ENCODE peak calls at places on chromosomes 3 and 15, in five cellular contexts. Z is mesenteric fat pad, X is COLO829, A is GM03348, Y is kidney glomerular epithelial cell. J is an unnamed sample.

GRCh38 chr3:188061133-188061532 is 92.8 kb upstream of the LPP start:
- DNase-seq in Z (no peak), X (peak; percentile 97), A (peak; percentile 27), Y (peak; percentile 3), J (peak; percentile 72)

GRCh38 chr3:63809607-63810006 is 9.5 kb upstream of the C3orf49 start:
- DNase-seq in Z (no peak), X (no peak), A (peak; percentile 31), Y (no peak), J (peak; percentile 86)

GRCh38 chr3:172107403-172107802 is 68.0 kb downstream of the FNDC3B start:
- DNase-seq in Z (no peak), X (no peak), A (peak; percentile 24), Y (no peak), J (no peak)

GRCh38 chr3:63478962-63479660 is 173.4 kb upstream of the SNTN start:
- DNase-seq in Z (no peak), X (no peak), A (peak; percentile 14), Y (no peak), J (no peak)

GRCh38 chr3:134367869-134368750 is 6.1 kb downstream of the AMOTL2 start:
- DNase-seq in Z (peak; percentile 82), X (no peak), A (no peak), Y (no peak), J (no peak)

GRCh38 chr3:69543080-69543429 is 157.2 kb upstream of the FRMD4B start:
- DNase-seq in Z (no peak), X (no peak), A (no peak), Y (no peak), J (no peak)

GRCh38 chr3:44924102-44925084 is 50.0 kb downstream of the TGM4 start:
- DNase-seq in Z (no peak), X (no peak), A (peak; percentile 71), Y (no peak), J (no peak)

GRCh38 chr3:67381667-67382272 is 272.6 kb downstream of the SUCLG2 start:
- DNase-seq in Z (no peak), X (peak; percentile 36), A (peak; percentile 52), Y (peak; percentile 3), J (peak; percentile 11)

GRCh38 chr15:47184405-47185221 is 532.7 kb upstream of the SEMA6D start:
- DNase-seq in Z (no peak), X (no peak), A (peak; percentile 16), Y (no peak), J (no peak)

GRCh38 chr3:185276415-185276814 is 22.6 kb upstream of the EHHADH start:
- DNase-seq in Z (no peak), X (no peak), A (no peak), Y (no peak), J (no peak)

GRCh38 chr3:66138336-66139234 is 82.2 kb upstream of the SLC25A26 start:
- DNase-seq in Z (no peak), X (peak; percentile 51), A (peak; percentile 77), Y (peak; percentile 78), J (peak; percentile 61)

GRCh38 chr15:73026496-73027054 is 25.7 kb upstream of the NEO1 start:
- DNase-seq in Z (no peak), X (no peak), A (no peak), Y (no peak), J (no peak)

GRCh38 chr15:31019986-31020385 is 28.6 kb upstream of the MTMR10 start:
- DNase-seq in Z (no peak), X (no peak), A (no peak), Y (no peak), J (peak; percentile 80)

GRCh38 chr15:55494927-55495326 is 13.1 kb downstream of the DNAAF4 start:
- DNase-seq in Z (no peak), X (no peak), A (no peak), Y (no peak), J (no peak)

GRCh38 chr3:112132975-112133448 is at the start of gene GCSAM:
- DNase-seq in Z (no peak), X (no peak), A (no peak), Y (no peak), J (no peak)

GRCh38 chr3:61807865-61808276 is 246.5 kb downstream of the PTPRG start:
- DNase-seq in Z (no peak), X (no peak), A (no peak), Y (no peak), J (no peak)

GRCh38 chr3:18725668-18726407 is 300.7 kb upstream of the SATB1 start:
- DNase-seq in Z (no peak), X (peak; percentile 31), A (no peak), Y (no peak), J (peak; percentile 38)

GRCh38 chr15:99731336-99732267 is 1.6 kb downstream of the LYSMD4 start:
- DNase-seq in Z (no peak), X (peak; percentile 39), A (no peak), Y (no peak), J (no peak)

GRCh38 chr3:47525617-47526016 is 12.1 kb upstream of the ELP6 start:
- DNase-seq in Z (no peak), X (no peak), A (no peak), Y (no peak), J (no peak)

GRCh38 chr15:70438776-70439175 is 324.6 kb downstream of the UACA start:
- DNase-seq in Z (no peak), X (no peak), A (no peak), Y (no peak), J (no peak)

GRCh38 chr3:36496734-36497133 is 116.4 kb downstream of the STAC start:
- DNase-seq in Z (no peak), X (no peak), A (peak; percentile 72), Y (peak; percentile 8), J (peak; percentile 75)

GRCh38 chr3:170180107-170180951 is 1.2 kb downstream of the PHC3 start:
- DNase-seq in Z (no peak), X (no peak), A (peak; percentile 10), Y (no peak), J (peak; percentile 23)

GRCh38 chr3:69406156-69406555 is 20.3 kb upstream of the FRMD4B start:
- DNase-seq in Z (no peak), X (no peak), A (no peak), Y (no peak), J (peak; percentile 44)

GRCh38 chr3:169133178-169134161 is 530.0 kb downstream of the MECOM start:
- DNase-seq in Z (no peak), X (no peak), A (peak; percentile 21), Y (no peak), J (peak; percentile 55)

GRCh38 chr15:35089556-35089955 is 4.5 kb upstream of the NANOGP8 start:
- DNase-seq in Z (no peak), X (no peak), A (no peak), Y (no peak), J (no peak)

GRCh38 chr15:68791431-68792283 is 29.0 kb downstream of the ANP32A start:
- DNase-seq in Z (no peak), X (no peak), A (no peak), Y (no peak), J (no peak)

GRCh38 chr3:184308744-184309143 is 5.7 kb upstream of the EIF4G1 start:
- DNase-seq in Z (no peak), X (no peak), A (no peak), Y (no peak), J (no peak)

GRCh38 chr15:26667222-26667988 is 105.5 kb downstream of the GABRB3 start:
- DNase-seq in Z (no peak), X (no peak), A (no peak), Y (no peak), J (no peak)

GRCh38 chr3:133115178-133115577 is 77.0 kb downstream of the TMEM108 start:
- DNase-seq in Z (no peak), X (no peak), A (no peak), Y (no peak), J (no peak)

GRCh38 chr3:119148493-119149180 is 2.7 kb downstream of the TEX55 start:
- DNase-seq in Z (no peak), X (no peak), A (peak; percentile 16), Y (peak; percentile 39), J (peak; percentile 30)

GRCh38 chr3:133996996-133997395 is 32.7 kb downstream of the SLCO2A1 start:
- DNase-seq in Z (peak; percentile 28), X (no peak), A (no peak), Y (no peak), J (no peak)

GRCh38 chr3:107384428-107384827 is 7.2 kb downstream of the CCDC54 start:
- DNase-seq in Z (no peak), X (no peak), A (no peak), Y (no peak), J (no peak)

GRCh38 chr3:153063337-153063736 is 98.7 kb upstream of the RAP2B start:
- DNase-seq in Z (no peak), X (no peak), A (no peak), Y (no peak), J (no peak)

GRCh38 chr3:171803044-171803443 is 7.2 kb downstream of the PLD1 start:
- DNase-seq in Z (no peak), X (no peak), A (no peak), Y (no peak), J (no peak)

GRCh38 chr15:68000754-68001153 is 53.4 kb upstream of the PIAS1 start:
- DNase-seq in Z (no peak), X (no peak), A (no peak), Y (no peak), J (no peak)

GRCh38 chr3:135017494-135017893 is 222.4 kb downstream of the EPHB1 start:
- DNase-seq in Z (no peak), X (no peak), A (no peak), Y (no peak), J (no peak)

GRCh38 chr15:62280625-62281024 is 115.5 kb upstream of the C2CD4B start:
- DNase-seq in Z (no peak), X (no peak), A (no peak), Y (no peak), J (no peak)

GRCh38 chr3:146187334-146187950 is 26.5 kb upstream of the PLOD2 start:
- DNase-seq in Z (no peak), X (peak; percentile 33), A (no peak), Y (peak; percentile 72), J (peak; percentile 34)

J was measured in renal cortical epithelial cell.